ENCODE peak calls at places on chromosome 17, in ten cellular contexts. K is hepatocyte, L is gastrocnemius medialis, M is sigmoid colon, F is cardiac muscle cell, R is mucosa of descending colon, I is heart right ventricle, P is H9, C is ascending aorta, N is A549. W is an unnamed sample.

GRCh38 chr17:30378191-30378796 is 433 bp upstream of the CPD start:
- DNase-seq in R (peak; percentile 63), C (no peak), K (peak; percentile 34), P (no peak), F (peak; percentile 24), M (peak; percentile 73), N (no peak), L (peak; percentile 18), I (peak; percentile 39), W (no peak)

GRCh38 chr17:48068491-48068961 is 20.4 kb downstream of the NFE2L1 start:
- DNase-seq in F (no peak), L (no peak), I (no peak), K (peak; percentile 46), P (peak; percentile 76), N (peak; percentile 65), R (no peak), M (peak; percentile 19), C (no peak), W (no peak)

GRCh38 chr17:51056813-51057510 is 63.7 kb downstream of the SPAG9 start:
- DNase-seq in C (no peak), L (peak; percentile 60), F (peak; percentile 56), M (no peak), R (no peak), P (peak; percentile 79), N (peak; percentile 71), I (no peak), K (peak; percentile 72), W (no peak)

GRCh38 chr17:19769946-19770652 is 22.0 kb upstream of the ALDH3A1 start:
- DNase-seq in P (no peak), F (no peak), R (no peak), K (no peak), L (no peak), M (no peak), N (no peak), I (no peak), C (no peak), W (no peak)

GRCh38 chr17:45705123-45706009 is 78.8 kb upstream of the CRHR1 start:
- DNase-seq in C (no peak), R (no peak), N (peak; percentile 79), L (no peak), F (no peak), I (no peak), P (no peak), K (peak; percentile 67), M (no peak), W (no peak)

GRCh38 chr17:8867361-8867981 is at the start of gene PIK3R6:
- DNase-seq in F (no peak), K (no peak), M (no peak), I (no peak), N (no peak), R (no peak), P (peak; percentile 21), L (no peak), C (peak; percentile 49), W (no peak)

GRCh38 chr17:58982626-58983025 is 124.1 kb downstream of the TRIM37 start:
- DNase-seq in N (no peak), I (no peak), K (no peak), M (no peak), L (no peak), P (no peak), C (no peak), F (no peak), R (no peak), W (no peak)

GRCh38 chr17:58688521-58688920 is 3.3 kb downstream of the TEX14 start:
- DNase-seq in R (no peak), I (no peak), P (no peak), L (no peak), M (no peak), C (no peak), F (no peak), N (no peak), K (no peak), W (no peak)

GRCh38 chr17:1977583-1978395 is 47.3 kb downstream of the RTN4RL1 start:
- DNase-seq in K (no peak), N (no peak), I (no peak), P (peak; percentile 84), L (no peak), M (no peak), C (no peak), R (no peak), F (peak; percentile 68), W (no peak)

DNA sequence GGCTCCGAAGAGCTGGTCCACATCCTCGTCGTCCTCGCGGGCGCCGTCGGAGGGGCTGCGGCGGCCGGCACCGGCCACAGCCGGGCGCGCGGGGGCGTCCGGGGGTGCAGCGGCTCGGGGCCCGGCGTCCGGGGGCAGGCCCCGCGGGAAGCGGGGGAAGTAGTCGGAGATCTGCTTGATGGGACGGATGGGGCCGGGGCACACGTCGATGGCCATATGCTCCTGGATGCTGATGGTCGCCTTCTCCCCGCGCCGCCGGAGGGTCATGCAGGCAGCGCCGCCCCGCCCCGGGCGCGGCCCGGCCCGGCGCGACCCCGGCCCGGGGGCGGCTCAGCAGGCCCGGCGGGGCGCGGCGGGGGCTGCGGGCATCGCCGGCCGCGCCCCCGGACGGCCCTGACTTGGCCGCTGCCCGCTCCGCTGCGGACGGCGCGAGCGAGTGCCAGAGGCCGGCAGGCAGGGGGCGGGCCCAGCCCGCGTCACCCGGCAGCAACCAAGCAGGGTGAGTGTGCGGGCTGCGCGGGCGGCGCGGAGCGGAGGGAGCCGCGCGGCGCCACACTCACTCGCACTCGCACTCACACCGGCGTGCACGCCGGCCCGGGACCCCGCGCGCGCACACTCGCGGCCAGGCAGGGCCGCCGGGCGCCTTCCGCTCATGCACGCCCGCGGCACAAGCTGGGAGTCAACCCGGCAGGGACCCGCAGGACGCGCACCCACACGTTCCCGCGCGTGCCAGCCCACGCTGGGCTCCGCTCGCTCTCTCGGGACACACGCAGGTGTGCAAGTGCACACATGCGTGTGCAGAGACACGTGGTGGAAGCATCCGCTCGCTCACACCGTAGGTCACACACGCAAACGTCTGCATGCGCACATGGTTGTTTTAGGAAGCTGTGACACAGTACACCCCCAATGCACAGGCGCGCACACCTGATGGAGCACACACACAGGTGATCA is at the start of gene DOC2B:
- DNase-seq in K (peak; percentile 79), P (peak; percentile 66), I (peak; percentile 63), L (no peak), C (no peak), N (no peak), M (no peak), R (no peak), F (peak; percentile 74), W (peak; percentile 40)
- TF ChIP-seq CTCF in K (no peak), P (no peak), I (no peak), L (no peak), C (no peak), N (no peak), M (no peak), R (no peak), F (no peak), W (no peak)

GRCh38 chr17:52678211-52678610 is 519.7 kb upstream of the CA10 start:
- DNase-seq in M (no peak), P (no peak), F (no peak), R (no peak), I (no peak), K (no peak), N (no peak), C (no peak), L (no peak), W (no peak)

GRCh38 chr17:52673791-52674190 is 515.3 kb upstream of the CA10 start:
- DNase-seq in L (no peak), R (no peak), M (no peak), N (no peak), P (no peak), C (no peak), F (no peak), K (no peak), I (no peak), W (no peak)
- H3K9me3 ChIP-seq in L (no peaks in the 10 kb centered on the region), R (no peaks in the 10 kb centered on the region), M (no peaks in the 10 kb centered on the region), N (peaks cover 4% of the 10 kb centered on the region), P (no peaks in the 10 kb centered on the region), C (no peaks in the 10 kb centered on the region), F (no peaks in the 10 kb centered on the region), K (no peaks in the 10 kb centered on the region), I (peaks cover 17% of the 10 kb centered on the region), W (no peaks in the 10 kb centered on the region)

GRCh38 chr17:78174870-78175642 is 6.7 kb downstream of the SYNGR2 start:
- DNase-seq in F (no peak), L (peak; percentile 79), R (no peak), K (no peak), M (no peak), P (peak; percentile 84), I (no peak), N (no peak), C (no peak), W (no peak)
- TF ChIP-seq CTCF in F (no peak), L (no peak), R (no peak), K (no peak), M (no peak), P (peak; percentile 63), I (no peak), N (peak; percentile 10), C (no peak), W (no peak)

GRCh38 chr17:52762794-52763167 is 604.3 kb upstream of the CA10 start:
- DNase-seq in K (no peak), I (no peak), M (no peak), L (no peak), N (no peak), C (no peak), P (no peak), F (no peak), R (no peak), W (no peak)
- H3K9me3 ChIP-seq in K (no peaks in the 10 kb centered on the region), I (peaks cover 18% of the 10 kb centered on the region), M (no peaks in the 10 kb centered on the region), L (no peaks in the 10 kb centered on the region), N (peaks cover 8% of the 10 kb centered on the region), C (no peaks in the 10 kb centered on the region), P (no peaks in the 10 kb centered on the region), F (no peaks in the 10 kb centered on the region), R (peaks cover 7% of the 10 kb centered on the region), W (peaks cover 7% of the 10 kb centered on the region)

W was measured in lung.